ENCODE peak calls at places on chromosomes 5 and 9, in nine cellular contexts. C is SHP77; D is GM12891; K is activated CD8-positive, alpha-beta memory T cell treated with anti-CD3 and anti-CD28 coated beads for 1 hour; E is kidney tubule cell; P is glutamatergic neuron; X is substantia nigra; Q is H54; V is T-helper 9 cell. F is an unnamed sample.

GRCh38 chr5:129629581-129629980 is 118.3 kb upstream of the MINAR2 start:
- DNase-seq in C (no peak), D (no peak), K (no peak), E (no peak), P (no peak), X (no peak), Q (no peak), V (no peak), F (no peak)

GRCh38 chr5:166786178-166786577 is 1505.3 kb upstream of the WWC1 start:
- DNase-seq in C (no peak), D (no peak), K (no peak), E (no peak), P (no peak), X (no peak), Q (no peak), V (no peak), F (no peak)

GRCh38 chr5:37792976-37793328 is 46.9 kb downstream of the GDNF start:
- DNase-seq in C (peak; percentile 33), D (no peak), K (no peak), E (peak; percentile 94), P (no peak), X (no peak), Q (peak; percentile 61), V (no peak), F (peak; percentile 18)

GRCh38 chr5:123879071-123879470 is 367.1 kb downstream of the CSNK1G3 start:
- DNase-seq in C (no peak), D (no peak), K (no peak), E (no peak), P (no peak), X (no peak), Q (no peak), V (no peak), F (peak; percentile 24)

GRCh38 chr9:96242829-96243228 is 59.1 kb downstream of the HSD17B3 start:
- DNase-seq in C (no peak), D (no peak), K (no peak), E (no peak), P (no peak), X (peak; percentile 35), Q (no peak), V (no peak), F (no peak)

GRCh38 chr9:113636165-113636564 is 172.6 kb downstream of the RGS3 start:
- DNase-seq in C (no peak), D (no peak), K (no peak), E (no peak), P (no peak), X (no peak), Q (no peak), V (no peak), F (no peak)

GRCh38 chr5:133265720-133266575 is 214.1 kb downstream of the HSPA4 start:
- DNase-seq in C (no peak), D (no peak), K (no peak), E (no peak), P (no peak), X (no peak), Q (no peak), V (no peak), F (peak; percentile 46)

GRCh38 chr5:31833005-31833404 is 194.1 kb downstream of the PDZD2 start:
- DNase-seq in C (no peak), D (no peak), K (no peak), E (peak; percentile 42), P (no peak), X (no peak), Q (no peak), V (no peak), F (no peak)

GRCh38 chr5:76789991-76790571 is 28.7 kb upstream of the F2RL1 start:
- DNase-seq in C (no peak), D (no peak), K (no peak), E (peak; percentile 80), P (no peak), X (no peak), Q (no peak), V (no peak), F (peak; percentile 17)

GRCh38 chr5:16809816-16810502 is 126.1 kb downstream of the MYO10 start:
- DNase-seq in C (no peak), D (no peak), K (no peak), E (peak; percentile 52), P (no peak), X (no peak), Q (no peak), V (no peak), F (peak; percentile 97)

GRCh38 chr5:127565586-127566270 is 48.3 kb downstream of the PRRC1 start:
- DNase-seq in C (no peak), D (no peak), K (no peak), E (no peak), P (no peak), X (no peak), Q (no peak), V (no peak), F (no peak)

GRCh38 chr9:36136894-36137391 is 410 bp downstream of the GLIPR2 start:
- DNase-seq in C (no peak), D (peak; percentile 57), K (no peak), E (peak; percentile 17), P (peak; percentile 36), X (no peak), Q (no peak), V (no peak), F (no peak)

GRCh38 chr5:177336112-177336511 is 15.4 kb downstream of the LMAN2 start:
- DNase-seq in C (peak; percentile 12), D (no peak), K (no peak), E (peak; percentile 60), P (no peak), X (no peak), Q (peak; percentile 30), V (no peak), F (peak; percentile 54)

GRCh38 chr5:16975950-16976624 is 40.0 kb upstream of the MYO10 start:
- DNase-seq in C (no peak), D (no peak), K (no peak), E (no peak), P (no peak), X (no peak), Q (no peak), V (no peak), F (no peak)

GRCh38 chr9:125883548-125883947 is 136.4 kb downstream of the PBX3 start:
- DNase-seq in C (no peak), D (no peak), K (no peak), E (no peak), P (no peak), X (no peak), Q (no peak), V (no peak), F (no peak)

GRCh38 chr9:95007470-95007869 is 281.0 kb downstream of the AOPEP start:
- DNase-seq in C (no peak), D (no peak), K (no peak), E (peak; percentile 43), P (no peak), X (no peak), Q (no peak), V (no peak), F (no peak)

GRCh38 chr9:27701029-27701428 is 127.7 kb upstream of the C9orf72 start:
- DNase-seq in C (no peak), D (no peak), K (no peak), E (no peak), P (no peak), X (no peak), Q (no peak), V (no peak), F (no peak)

GRCh38 chr5:164636456-164636855 is 1131.0 kb downstream of the MAT2B start:
- DNase-seq in C (no peak), D (no peak), K (no peak), E (no peak), P (no peak), X (no peak), Q (no peak), V (no peak), F (no peak)

GRCh38 chr5:95924720-95925119 is 36.9 kb downstream of the ELL2 start:
- DNase-seq in C (peak; percentile 71), D (no peak), K (no peak), E (no peak), P (no peak), X (no peak), Q (no peak), V (no peak), F (no peak)

GRCh38 chr5:140391732-140392131 is 9.9 kb upstream of the ANKHD1 start:
- DNase-seq in C (no peak), D (no peak), K (no peak), E (no peak), P (no peak), X (no peak), Q (no peak), V (no peak), F (no peak)

GRCh38 chr5:26031481-26031880 is 1006.9 kb downstream of the CDH9 start:
- DNase-seq in C (no peak), D (no peak), K (no peak), E (no peak), P (no peak), X (no peak), Q (no peak), V (no peak), F (no peak)

GRCh38 chr9:19816769-19817168 is 27.9 kb upstream of the SLC24A2 start:
- DNase-seq in C (no peak), D (no peak), K (no peak), E (no peak), P (no peak), X (no peak), Q (no peak), V (no peak), F (no peak)

GRCh38 chr9:134666208-134666607 is 24.6 kb downstream of the COL5A1 start:
- DNase-seq in C (no peak), D (no peak), K (no peak), E (no peak), P (no peak), X (no peak), Q (no peak), V (no peak), F (no peak)

GRCh38 chr9:105188746-105189145 is 55.7 kb upstream of the SLC44A1 start:
- DNase-seq in C (no peak), D (no peak), K (no peak), E (no peak), P (no peak), X (no peak), Q (no peak), V (no peak), F (no peak)

GRCh38 chr5:119302916-119303897 is 52.6 kb upstream of the TNFAIP8 start:
- DNase-seq in C (no peak), D (no peak), K (no peak), E (peak; percentile 100), P (no peak), X (no peak), Q (peak; percentile 49), V (no peak), F (peak; percentile 72)

GRCh38 chr5:173274771-173275170 is 39.8 kb upstream of the NKX2-5 start:
- DNase-seq in C (no peak), D (no peak), K (no peak), E (no peak), P (no peak), X (no peak), Q (no peak), V (no peak), F (no peak)

GRCh38 chr9:83598487-83598886 is 24.5 kb upstream of the IDNK start:
- DNase-seq in C (no peak), D (no peak), K (no peak), E (no peak), P (no peak), X (no peak), Q (no peak), V (no peak), F (no peak)

GRCh38 chr9:98491778-98492177 is 217.0 kb downstream of the GABBR2 start:
- DNase-seq in C (no peak), D (no peak), K (no peak), E (peak; percentile 62), P (no peak), X (no peak), Q (no peak), V (no peak), F (no peak)

GRCh38 chr5:178394074-178394473 is 161.5 kb upstream of the PHYKPL start:
- DNase-seq in C (no peak), D (no peak), K (no peak), E (no peak), P (no peak), X (no peak), Q (no peak), V (no peak), F (no peak)

F was measured in SW480.